ENCODE peak calls at places on chromosomes 12 and 14, in six cellular contexts. W is transverse colon; S is fibroblast of lung; Z is thyroid gland; M is left lung; B is CD4-positive, alpha-beta T cell. A is an unnamed sample.

GRCh38 chr14:100025111-100025510 is 40.1 kb upstream of the EVL start:
- DNase-seq in W (peak), S (peak), Z (no peak), M (peak), B (no peak), A (no peak)

GRCh38 chr12:52015393-52016081 is 8.8 kb downstream of the TAMALIN start:
- DNase-seq in W (no peak), S (no peak), Z (no peak), M (no peak), B (no peak), A (no peak)

GRCh38 chr12:114294303-114294685 is 111.7 kb downstream of the TBX5 start:
- DNase-seq in W (no peak), S (peak), Z (no peak), M (no peak), B (no peak), A (no peak)

GRCh38 chr14:91369628-91370445 is 47.8 kb downstream of the CCDC88C start:
- DNase-seq in W (no peak), S (no peak), Z (no peak), M (peak), B (no peak), A (peak)

GRCh38 chr14:68874746-68875155 is 81.9 kb upstream of the ZFP36L1 start:
- DNase-seq in W (no peak), S (no peak), Z (peak), M (no peak), B (no peak), A (no peak)

GRCh38 chr12:116411977-116412376 is 134.5 kb upstream of the MED13L start:
- DNase-seq in W (no peak), S (no peak), Z (no peak), M (no peak), B (no peak), A (no peak)

GRCh38 chr14:77203611-77204456 is 22.2 kb downstream of the TMEM63C start:
- DNase-seq in W (no peak), S (no peak), Z (no peak), M (no peak), B (no peak), A (no peak)

GRCh38 chr12:67640863-67641262 is 7.7 kb upstream of the DYRK2 start:
- DNase-seq in W (no peak), S (no peak), Z (no peak), M (no peak), B (no peak), A (no peak)

GRCh38 chr14:59055439-59056045 is 132.9 kb upstream of the DAAM1 start:
- DNase-seq in W (peak), S (peak), Z (peak), M (no peak), B (peak), A (no peak)

GRCh38 chr14:44379292-44379977 is 127.6 kb downstream of the FSCB start:
- DNase-seq in W (no peak), S (no peak), Z (peak), M (no peak), B (no peak), A (no peak)

GRCh38 chr12:2384533-2385328 is 331.9 kb downstream of the CACNA1C start:
- DNase-seq in W (no peak), S (peak), Z (no peak), M (no peak), B (no peak), A (no peak)

GRCh38 chr12:94421868-94422740 is 37.6 kb downstream of the CEP83 start:
- DNase-seq in W (no peak), S (no peak), Z (no peak), M (no peak), B (no peak), A (no peak)

GRCh38 chr12:132904718-132905328 is 17.4 kb upstream of the CHFR start:
- DNase-seq in W (peak), S (peak), Z (peak), M (peak), B (peak), A (no peak)

GRCh38 chr14:24918822-24919221 is 131.1 kb downstream of the STXBP6 start:
- DNase-seq in W (no peak), S (no peak), Z (no peak), M (no peak), B (no peak), A (no peak)

GRCh38 chr12:103495158-103495782 is 498 bp downstream of the C12orf42 start:
- DNase-seq in W (peak), S (no peak), Z (peak), M (peak), B (peak), A (peak)

GRCh38 chr14:99755629-99756603 is 37.3 kb upstream of the EML1 start:
- DNase-seq in W (peak), S (peak), Z (peak), M (peak), B (no peak), A (no peak)

GRCh38 chr14:90547250-90547649 is 150.4 kb downstream of the CALM1 start:
- DNase-seq in W (no peak), S (no peak), Z (no peak), M (no peak), B (no peak), A (no peak)

GRCh38 chr12:49345048-49345839 is 1.4 kb upstream of the DNAJC22 start:
- DNase-seq in W (peak), S (no peak), Z (peak), M (no peak), B (no peak), A (no peak)

GRCh38 chr12:102479099-102479887 is 1.1 kb downstream of the IGF1 start:
- DNase-seq in W (peak), S (no peak), Z (peak), M (no peak), B (no peak), A (no peak)

GRCh38 chr12:85633491-85633890 is 202.7 kb downstream of the RASSF9 start:
- DNase-seq in W (no peak), S (peak), Z (no peak), M (no peak), B (no peak), A (no peak)

GRCh38 chr12:108570743-108571603 is 8.6 kb downstream of the ISCU start:
- DNase-seq in W (no peak), S (no peak), Z (no peak), M (no peak), B (no peak), A (no peak)

GRCh38 chr12:127588224-127588623 is 678.7 kb upstream of the TMEM132C start:
- DNase-seq in W (no peak), S (peak), Z (no peak), M (no peak), B (no peak), A (no peak)

GRCh38 chr14:84988391-84988790 is 541.6 kb upstream of the FLRT2 start:
- DNase-seq in W (no peak), S (no peak), Z (no peak), M (no peak), B (no peak), A (no peak)

GRCh38 chr12:97380440-97380839 is 82.2 kb upstream of the RMST start:
- DNase-seq in W (no peak), S (peak), Z (no peak), M (no peak), B (no peak), A (no peak)

GRCh38 chr12:18861287-18861858 is 123.5 kb downstream of the CAPZA3 start:
- DNase-seq in W (no peak), S (peak), Z (no peak), M (no peak), B (no peak), A (no peak)
- TF ChIP-seq CTCF in W (peak), S (peak), Z (peak), M (peak), B (peak), A (peak)

DNA sequence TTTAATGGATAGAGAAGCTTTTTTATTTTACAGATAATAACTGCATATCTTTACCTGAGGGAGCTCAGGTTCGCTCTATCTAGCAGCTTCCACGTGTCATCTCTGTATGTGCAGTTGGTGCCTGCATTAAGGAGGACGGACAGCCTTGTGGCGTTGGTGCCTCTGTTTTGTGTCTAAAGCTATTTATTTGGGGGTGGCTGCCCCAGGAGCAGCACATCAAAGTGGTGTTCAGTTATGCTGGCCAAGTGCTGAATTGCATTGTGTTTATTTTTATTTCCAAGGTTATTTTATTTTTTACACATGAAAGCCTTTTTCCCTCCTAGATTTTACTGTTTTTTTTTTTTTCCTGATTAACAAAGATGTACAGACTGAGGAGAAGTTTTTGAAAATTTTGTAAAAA is 59.7 kb downstream of the RASSF3 start:
- DNase-seq in W (no peak), S (no peak), Z (no peak), M (no peak), B (no peak), A (no peak)
- TF ChIP-seq CTCF in W (no peak), S (no peak), Z (no peak), M (no peak), B (no peak), A (no peak)

GRCh38 chr12:65565601-65566560 is 258.4 kb upstream of the HMGA2 start:
- DNase-seq in W (no peak), S (peak), Z (no peak), M (no peak), B (no peak), A (no peak)
- TF ChIP-seq CTCF in W (no peak), S (peak), Z (no peak), M (no peak), B (no peak), A (no peak)

DNA sequence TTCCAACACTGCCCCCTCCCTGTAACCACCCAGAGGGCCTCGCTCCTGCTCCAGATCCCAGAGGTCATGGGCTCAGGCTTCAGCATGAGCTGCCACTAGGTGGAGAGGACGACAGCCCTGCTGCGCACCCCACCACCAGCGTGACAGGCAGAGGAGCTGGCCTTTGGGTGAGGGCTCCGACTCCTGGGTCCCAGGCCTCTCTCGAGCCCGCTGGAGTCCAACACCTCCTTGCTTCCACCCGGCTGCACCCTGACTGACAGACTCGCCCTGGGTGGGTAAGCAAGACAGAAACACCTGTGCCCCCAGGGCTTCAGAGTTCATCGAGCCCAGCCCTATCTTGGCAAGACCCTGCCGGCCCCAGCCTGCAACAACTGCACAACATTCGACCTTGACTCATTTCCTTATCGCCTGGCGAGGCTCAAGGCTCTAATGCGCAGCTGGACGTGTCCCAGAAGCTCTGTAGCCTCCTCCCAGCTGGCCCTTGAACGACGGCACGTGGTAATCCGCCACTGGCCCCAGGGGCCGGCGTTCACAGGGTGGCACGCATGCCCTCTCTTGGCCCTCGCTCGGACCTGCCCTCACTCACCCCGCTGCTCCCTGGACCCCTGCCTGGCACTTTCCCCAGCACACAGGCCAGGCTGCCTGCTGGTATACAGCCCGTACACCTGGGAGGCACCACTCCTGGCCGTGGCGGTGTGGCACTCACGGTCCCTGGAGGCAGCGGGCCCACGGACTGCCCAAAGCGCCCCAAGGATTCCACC is 28.0 kb downstream of the VPS37B start:
- DNase-seq in W (peak), S (no peak), Z (no peak), M (peak), B (no peak), A (no peak)
- TF ChIP-seq CTCF in W (peak), S (peak), Z (no peak), M (no peak), B (no peak), A (peak)

DNA sequence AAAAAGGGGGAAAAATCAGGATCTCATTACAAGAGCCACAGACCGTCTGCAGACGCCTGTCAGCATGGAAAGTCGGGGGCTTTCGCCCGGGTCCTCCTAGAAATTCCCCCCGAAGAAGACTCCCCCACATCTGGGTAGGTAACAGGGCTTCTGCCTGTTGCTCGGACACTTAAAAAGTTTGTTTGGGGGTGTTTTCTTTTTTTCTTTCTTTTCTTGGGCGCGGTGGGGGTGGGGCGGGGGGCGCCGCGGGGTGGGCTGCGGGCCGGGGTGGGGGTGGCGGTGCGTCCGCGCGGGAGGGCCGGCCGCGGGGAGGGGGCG is 356 bp downstream of the ELK3 start:
- DNase-seq in W (no peak), S (no peak), Z (no peak), M (no peak), B (no peak), A (no peak)
- TF ChIP-seq CTCF in W (no peak), S (no peak), Z (no peak), M (no peak), B (no peak), A (no peak)

GRCh38 chr14:34053666-34054065 is 102.8 kb upstream of the EGLN3 start:
- DNase-seq in W (peak), S (peak), Z (peak), M (no peak), B (no peak), A (no peak)
- TF ChIP-seq CTCF in W (no peak), S (peak), Z (no peak), M (no peak), B (no peak), A (no peak)

A was measured in D721Med.